ENCODE peak calls at places on chromosomes 16 and 17, in eight cellular contexts. One of them, this sample, is unnamed.

GRCh38 chr16:58638148-58639036 is 8.8 kb upstream of the CNOT1 start:
- DNase-seq in stimulated activated CD4-positive, alpha-beta T cell treated with anti-CD3 and anti-CD28 coated beads, TNF-alpha, amount 100 ng/mL, for 1 hour: no peak
- DNase-seq in K562: no peak
- DNase-seq in fibroblast of gingiva: peak
- DNase-seq in NCI-H510A: no peak
- DNase-seq in right lobe of liver: peak
- DNase-seq in LoVo: peak
- DNase-seq in activated CD4-positive, alpha-beta T cell treated with anti-CD3 and anti-CD28 coated beads for 24 hours: no peak
- DNase-seq in this sample: no peak

GRCh38 chr17:51653902-51654301 is 393.6 kb downstream of the UTP18 start:
- DNase-seq in stimulated activated CD4-positive, alpha-beta T cell treated with anti-CD3 and anti-CD28 coated beads, TNF-alpha, amount 100 ng/mL, for 1 hour: no peak
- DNase-seq in K562: no peak
- DNase-seq in fibroblast of gingiva: no peak
- DNase-seq in NCI-H510A: no peak
- DNase-seq in right lobe of liver: no peak
- DNase-seq in LoVo: no peak
- DNase-seq in activated CD4-positive, alpha-beta T cell treated with anti-CD3 and anti-CD28 coated beads for 24 hours: no peak
- DNase-seq in this sample: no peak

GRCh38 chr17:49564638-49565037 is 11.0 kb upstream of the NXPH3 start:
- DNase-seq in stimulated activated CD4-positive, alpha-beta T cell treated with anti-CD3 and anti-CD28 coated beads, TNF-alpha, amount 100 ng/mL, for 1 hour: no peak
- DNase-seq in K562: no peak
- DNase-seq in fibroblast of gingiva: no peak
- DNase-seq in NCI-H510A: no peak
- DNase-seq in right lobe of liver: no peak
- DNase-seq in LoVo: peak
- DNase-seq in activated CD4-positive, alpha-beta T cell treated with anti-CD3 and anti-CD28 coated beads for 24 hours: no peak
- DNase-seq in this sample: no peak

GRCh38 chr17:50175035-50175788 is 9.4 kb downstream of the SGCA start:
- DNase-seq in stimulated activated CD4-positive, alpha-beta T cell treated with anti-CD3 and anti-CD28 coated beads, TNF-alpha, amount 100 ng/mL, for 1 hour: no peak
- DNase-seq in K562: no peak
- DNase-seq in fibroblast of gingiva: no peak
- DNase-seq in NCI-H510A: no peak
- DNase-seq in right lobe of liver: no peak
- DNase-seq in LoVo: no peak
- DNase-seq in activated CD4-positive, alpha-beta T cell treated with anti-CD3 and anti-CD28 coated beads for 24 hours: no peak
- DNase-seq in this sample: no peak

GRCh38 chr16:80733366-80733901 is 71.0 kb downstream of the CDYL2 start:
- DNase-seq in stimulated activated CD4-positive, alpha-beta T cell treated with anti-CD3 and anti-CD28 coated beads, TNF-alpha, amount 100 ng/mL, for 1 hour: no peak
- DNase-seq in K562: no peak
- DNase-seq in fibroblast of gingiva: no peak
- DNase-seq in NCI-H510A: no peak
- DNase-seq in right lobe of liver: no peak
- DNase-seq in LoVo: no peak
- DNase-seq in activated CD4-positive, alpha-beta T cell treated with anti-CD3 and anti-CD28 coated beads for 24 hours: no peak
- DNase-seq in this sample: no peak

GRCh38 chr17:75914643-75915265 is 10.1 kb upstream of the MRPL38 start:
- DNase-seq in stimulated activated CD4-positive, alpha-beta T cell treated with anti-CD3 and anti-CD28 coated beads, TNF-alpha, amount 100 ng/mL, for 1 hour: no peak
- DNase-seq in K562: peak
- DNase-seq in fibroblast of gingiva: no peak
- DNase-seq in NCI-H510A: no peak
- DNase-seq in right lobe of liver: no peak
- DNase-seq in LoVo: no peak
- DNase-seq in activated CD4-positive, alpha-beta T cell treated with anti-CD3 and anti-CD28 coated beads for 24 hours: no peak
- DNase-seq in this sample: no peak

GRCh38 chr17:34998205-34998604 is 17.9 kb downstream of the LIG3 start:
- DNase-seq in stimulated activated CD4-positive, alpha-beta T cell treated with anti-CD3 and anti-CD28 coated beads, TNF-alpha, amount 100 ng/mL, for 1 hour: peak
- DNase-seq in K562: peak
- DNase-seq in fibroblast of gingiva: peak
- DNase-seq in NCI-H510A: peak
- DNase-seq in right lobe of liver: peak
- DNase-seq in LoVo: no peak
- DNase-seq in activated CD4-positive, alpha-beta T cell treated with anti-CD3 and anti-CD28 coated beads for 24 hours: peak
- DNase-seq in this sample: peak

GRCh38 chr16:59878479-59878878 is 1144.4 kb upstream of the GOT2 start:
- DNase-seq in stimulated activated CD4-positive, alpha-beta T cell treated with anti-CD3 and anti-CD28 coated beads, TNF-alpha, amount 100 ng/mL, for 1 hour: no peak
- DNase-seq in K562: no peak
- DNase-seq in fibroblast of gingiva: peak
- DNase-seq in NCI-H510A: peak
- DNase-seq in right lobe of liver: no peak
- DNase-seq in LoVo: peak
- DNase-seq in activated CD4-positive, alpha-beta T cell treated with anti-CD3 and anti-CD28 coated beads for 24 hours: no peak
- DNase-seq in this sample: no peak

GRCh38 chr17:83129676-83130075 is 50.3 kb downstream of the METRNL start:
- DNase-seq in stimulated activated CD4-positive, alpha-beta T cell treated with anti-CD3 and anti-CD28 coated beads, TNF-alpha, amount 100 ng/mL, for 1 hour: no peak
- DNase-seq in K562: no peak
- DNase-seq in fibroblast of gingiva: no peak
- DNase-seq in NCI-H510A: no peak
- DNase-seq in right lobe of liver: no peak
- DNase-seq in LoVo: no peak
- DNase-seq in activated CD4-positive, alpha-beta T cell treated with anti-CD3 and anti-CD28 coated beads for 24 hours: no peak
- DNase-seq in this sample: no peak

GRCh38 chr17:16328997-16329396 is 24.3 kb downstream of the CENPV start:
- DNase-seq in stimulated activated CD4-positive, alpha-beta T cell treated with anti-CD3 and anti-CD28 coated beads, TNF-alpha, amount 100 ng/mL, for 1 hour: no peak
- DNase-seq in K562: no peak
- DNase-seq in fibroblast of gingiva: no peak
- DNase-seq in NCI-H510A: no peak
- DNase-seq in right lobe of liver: no peak
- DNase-seq in LoVo: no peak
- DNase-seq in activated CD4-positive, alpha-beta T cell treated with anti-CD3 and anti-CD28 coated beads for 24 hours: no peak
- DNase-seq in this sample: no peak

GRCh38 chr17:77881545-77881944 is 77.0 kb upstream of the TNRC6C start:
- DNase-seq in stimulated activated CD4-positive, alpha-beta T cell treated with anti-CD3 and anti-CD28 coated beads, TNF-alpha, amount 100 ng/mL, for 1 hour: peak
- DNase-seq in K562: peak
- DNase-seq in fibroblast of gingiva: peak
- DNase-seq in NCI-H510A: no peak
- DNase-seq in right lobe of liver: peak
- DNase-seq in LoVo: no peak
- DNase-seq in activated CD4-positive, alpha-beta T cell treated with anti-CD3 and anti-CD28 coated beads for 24 hours: peak
- DNase-seq in this sample: peak

GRCh38 chr17:13568746-13569739 is 32.7 kb downstream of the HS3ST3A1 start:
- DNase-seq in stimulated activated CD4-positive, alpha-beta T cell treated with anti-CD3 and anti-CD28 coated beads, TNF-alpha, amount 100 ng/mL, for 1 hour: no peak
- DNase-seq in K562: no peak
- DNase-seq in fibroblast of gingiva: no peak
- DNase-seq in NCI-H510A: no peak
- DNase-seq in right lobe of liver: no peak
- DNase-seq in LoVo: no peak
- DNase-seq in activated CD4-positive, alpha-beta T cell treated with anti-CD3 and anti-CD28 coated beads for 24 hours: no peak
- DNase-seq in this sample: no peak

GRCh38 chr17:74960739-74961342 is 11.7 kb downstream of the HID1 start:
- DNase-seq in stimulated activated CD4-positive, alpha-beta T cell treated with anti-CD3 and anti-CD28 coated beads, TNF-alpha, amount 100 ng/mL, for 1 hour: no peak
- DNase-seq in K562: peak
- DNase-seq in fibroblast of gingiva: no peak
- DNase-seq in NCI-H510A: no peak
- DNase-seq in right lobe of liver: no peak
- DNase-seq in LoVo: no peak
- DNase-seq in activated CD4-positive, alpha-beta T cell treated with anti-CD3 and anti-CD28 coated beads for 24 hours: peak
- DNase-seq in this sample: peak

GRCh38 chr16:46756772-46757171 is 8.6 kb upstream of the MYLK3 start:
- DNase-seq in stimulated activated CD4-positive, alpha-beta T cell treated with anti-CD3 and anti-CD28 coated beads, TNF-alpha, amount 100 ng/mL, for 1 hour: no peak
- DNase-seq in K562: no peak
- DNase-seq in fibroblast of gingiva: no peak
- DNase-seq in NCI-H510A: no peak
- DNase-seq in right lobe of liver: no peak
- DNase-seq in LoVo: no peak
- DNase-seq in activated CD4-positive, alpha-beta T cell treated with anti-CD3 and anti-CD28 coated beads for 24 hours: no peak
- DNase-seq in this sample: no peak

GRCh38 chr16:27703121-27703520 is 153.2 kb downstream of the KATNIP start:
- DNase-seq in stimulated activated CD4-positive, alpha-beta T cell treated with anti-CD3 and anti-CD28 coated beads, TNF-alpha, amount 100 ng/mL, for 1 hour: no peak
- DNase-seq in K562: no peak
- DNase-seq in fibroblast of gingiva: no peak
- DNase-seq in NCI-H510A: no peak
- DNase-seq in right lobe of liver: peak
- DNase-seq in LoVo: no peak
- DNase-seq in activated CD4-positive, alpha-beta T cell treated with anti-CD3 and anti-CD28 coated beads for 24 hours: no peak
- DNase-seq in this sample: no peak

GRCh38 chr16:1184980-1185379 is 32.1 kb downstream of the CACNA1H start:
- DNase-seq in stimulated activated CD4-positive, alpha-beta T cell treated with anti-CD3 and anti-CD28 coated beads, TNF-alpha, amount 100 ng/mL, for 1 hour: no peak
- DNase-seq in K562: no peak
- DNase-seq in fibroblast of gingiva: no peak
- DNase-seq in NCI-H510A: no peak
- DNase-seq in right lobe of liver: no peak
- DNase-seq in LoVo: no peak
- DNase-seq in activated CD4-positive, alpha-beta T cell treated with anti-CD3 and anti-CD28 coated beads for 24 hours: no peak
- DNase-seq in this sample: no peak

GRCh38 chr17:7307686-7308624 is 527 bp downstream of the EIF5A start:
- DNase-seq in stimulated activated CD4-positive, alpha-beta T cell treated with anti-CD3 and anti-CD28 coated beads, TNF-alpha, amount 100 ng/mL, for 1 hour: no peak
- DNase-seq in K562: peak
- DNase-seq in fibroblast of gingiva: peak
- DNase-seq in NCI-H510A: no peak
- DNase-seq in right lobe of liver: peak
- DNase-seq in LoVo: no peak
- DNase-seq in activated CD4-positive, alpha-beta T cell treated with anti-CD3 and anti-CD28 coated beads for 24 hours: peak
- DNase-seq in this sample: peak

GRCh38 chr17:50153650-50154575 is 3.4 kb upstream of the PPP1R9B start:
- DNase-seq in stimulated activated CD4-positive, alpha-beta T cell treated with anti-CD3 and anti-CD28 coated beads, TNF-alpha, amount 100 ng/mL, for 1 hour: no peak
- DNase-seq in K562: peak
- DNase-seq in fibroblast of gingiva: peak
- DNase-seq in NCI-H510A: no peak
- DNase-seq in right lobe of liver: no peak
- DNase-seq in LoVo: no peak
- DNase-seq in activated CD4-positive, alpha-beta T cell treated with anti-CD3 and anti-CD28 coated beads for 24 hours: no peak
- DNase-seq in this sample: peak

GRCh38 chr16:3739636-3740035 is 22.3 kb upstream of the TRAP1 start:
- DNase-seq in stimulated activated CD4-positive, alpha-beta T cell treated with anti-CD3 and anti-CD28 coated beads, TNF-alpha, amount 100 ng/mL, for 1 hour: no peak
- DNase-seq in K562: no peak
- DNase-seq in fibroblast of gingiva: no peak
- DNase-seq in NCI-H510A: no peak
- DNase-seq in right lobe of liver: no peak
- DNase-seq in LoVo: no peak
- DNase-seq in activated CD4-positive, alpha-beta T cell treated with anti-CD3 and anti-CD28 coated beads for 24 hours: no peak
- DNase-seq in this sample: no peak

GRCh38 chr17:42026821-42027539 is 7.1 kb downstream of the NKIRAS2 start:
- DNase-seq in stimulated activated CD4-positive, alpha-beta T cell treated with anti-CD3 and anti-CD28 coated beads, TNF-alpha, amount 100 ng/mL, for 1 hour: no peak
- DNase-seq in K562: no peak
- DNase-seq in fibroblast of gingiva: no peak
- DNase-seq in NCI-H510A: no peak
- DNase-seq in right lobe of liver: no peak
- DNase-seq in LoVo: no peak
- DNase-seq in activated CD4-positive, alpha-beta T cell treated with anti-CD3 and anti-CD28 coated beads for 24 hours: no peak
- DNase-seq in this sample: no peak

GRCh38 chr16:19114359-19115147 is 789 bp downstream of the ITPRIPL2 start:
- DNase-seq in stimulated activated CD4-positive, alpha-beta T cell treated with anti-CD3 and anti-CD28 coated beads, TNF-alpha, amount 100 ng/mL, for 1 hour: no peak
- DNase-seq in K562: peak
- DNase-seq in fibroblast of gingiva: peak
- DNase-seq in NCI-H510A: peak
- DNase-seq in right lobe of liver: peak
- DNase-seq in LoVo: no peak
- DNase-seq in activated CD4-positive, alpha-beta T cell treated with anti-CD3 and anti-CD28 coated beads for 24 hours: no peak
- DNase-seq in this sample: peak

GRCh38 chr16:85490971-85491771 is 122.0 kb upstream of the GSE1 start:
- DNase-seq in stimulated activated CD4-positive, alpha-beta T cell treated with anti-CD3 and anti-CD28 coated beads, TNF-alpha, amount 100 ng/mL, for 1 hour: no peak
- DNase-seq in K562: peak
- DNase-seq in fibroblast of gingiva: no peak
- DNase-seq in NCI-H510A: no peak
- DNase-seq in right lobe of liver: no peak
- DNase-seq in LoVo: no peak
- DNase-seq in activated CD4-positive, alpha-beta T cell treated with anti-CD3 and anti-CD28 coated beads for 24 hours: peak
- DNase-seq in this sample: peak

GRCh38 chr17:79919862-79920720 is 80.9 kb upstream of the CBX4 start:
- DNase-seq in stimulated activated CD4-positive, alpha-beta T cell treated with anti-CD3 and anti-CD28 coated beads, TNF-alpha, amount 100 ng/mL, for 1 hour: no peak
- DNase-seq in K562: no peak
- DNase-seq in fibroblast of gingiva: no peak
- DNase-seq in NCI-H510A: no peak
- DNase-seq in right lobe of liver: no peak
- DNase-seq in LoVo: no peak
- DNase-seq in activated CD4-positive, alpha-beta T cell treated with anti-CD3 and anti-CD28 coated beads for 24 hours: no peak
- DNase-seq in this sample: no peak

GRCh38 chr16:7914738-7915137 is 582.1 kb downstream of the RBFOX1 start:
- DNase-seq in stimulated activated CD4-positive, alpha-beta T cell treated with anti-CD3 and anti-CD28 coated beads, TNF-alpha, amount 100 ng/mL, for 1 hour: no peak
- DNase-seq in K562: no peak
- DNase-seq in fibroblast of gingiva: no peak
- DNase-seq in NCI-H510A: no peak
- DNase-seq in right lobe of liver: no peak
- DNase-seq in LoVo: no peak
- DNase-seq in activated CD4-positive, alpha-beta T cell treated with anti-CD3 and anti-CD28 coated beads for 24 hours: no peak
- DNase-seq in this sample: no peak

GRCh38 chr17:38605852-38606645 is at the start of gene SRCIN1:
- DNase-seq in stimulated activated CD4-positive, alpha-beta T cell treated with anti-CD3 and anti-CD28 coated beads, TNF-alpha, amount 100 ng/mL, for 1 hour: no peak
- DNase-seq in K562: peak
- DNase-seq in fibroblast of gingiva: no peak
- DNase-seq in NCI-H510A: peak
- DNase-seq in right lobe of liver: peak
- DNase-seq in LoVo: peak
- DNase-seq in activated CD4-positive, alpha-beta T cell treated with anti-CD3 and anti-CD28 coated beads for 24 hours: peak
- DNase-seq in this sample: peak

GRCh38 chr16:86549893-86550190 is 5.2 kb downstream of the MTHFSD start:
- DNase-seq in stimulated activated CD4-positive, alpha-beta T cell treated with anti-CD3 and anti-CD28 coated beads, TNF-alpha, amount 100 ng/mL, for 1 hour: no peak
- DNase-seq in K562: no peak
- DNase-seq in fibroblast of gingiva: no peak
- DNase-seq in NCI-H510A: no peak
- DNase-seq in right lobe of liver: no peak
- DNase-seq in LoVo: no peak
- DNase-seq in activated CD4-positive, alpha-beta T cell treated with anti-CD3 and anti-CD28 coated beads for 24 hours: no peak
- DNase-seq in this sample: no peak

GRCh38 chr17:50620237-50620636 is 14.4 kb upstream of the ABCC3 start:
- DNase-seq in stimulated activated CD4-positive, alpha-beta T cell treated with anti-CD3 and anti-CD28 coated beads, TNF-alpha, amount 100 ng/mL, for 1 hour: no peak
- DNase-seq in K562: no peak
- DNase-seq in fibroblast of gingiva: no peak
- DNase-seq in NCI-H510A: no peak
- DNase-seq in right lobe of liver: no peak
- DNase-seq in LoVo: no peak
- DNase-seq in activated CD4-positive, alpha-beta T cell treated with anti-CD3 and anti-CD28 coated beads for 24 hours: no peak
- DNase-seq in this sample: no peak

GRCh38 chr17:50141026-50141749 is 9.3 kb downstream of the PPP1R9B start:
- DNase-seq in stimulated activated CD4-positive, alpha-beta T cell treated with anti-CD3 and anti-CD28 coated beads, TNF-alpha, amount 100 ng/mL, for 1 hour: no peak
- DNase-seq in K562: no peak
- DNase-seq in fibroblast of gingiva: no peak
- DNase-seq in NCI-H510A: no peak
- DNase-seq in right lobe of liver: no peak
- DNase-seq in LoVo: no peak
- DNase-seq in activated CD4-positive, alpha-beta T cell treated with anti-CD3 and anti-CD28 coated beads for 24 hours: no peak
- DNase-seq in this sample: no peak

This sample was measured in erythroblast.